ENCODE peak calls at places on chromosomes 16 and 17, in eight cellular contexts. One of them, this sample, is unnamed.

GRCh38 chr16:53219795-53220194 is 165.0 kb downstream of the CHD9 start:
- DNase-seq in epithelial cell of esophagus: peak; percentile 57
- DNase-seq in T-helper 2 cell: no peak
- DNase-seq in CD8-positive, alpha-beta T cell: no peak
- DNase-seq in uterus: no peak
- DNase-seq in dorsolateral prefrontal cortex: no peak
- DNase-seq in fibroblast of the aortic adventitia: peak; percentile 52
- DNase-seq in ovary: no peak
- DNase-seq in this sample: no peak

GRCh38 chr17:76500074-76500744 is 1.0 kb downstream of the RHBDF2 start:
- DNase-seq in epithelial cell of esophagus: peak; percentile 34
- DNase-seq in T-helper 2 cell: no peak
- DNase-seq in CD8-positive, alpha-beta T cell: no peak
- DNase-seq in uterus: no peak
- DNase-seq in dorsolateral prefrontal cortex: no peak
- DNase-seq in fibroblast of the aortic adventitia: no peak
- DNase-seq in ovary: no peak
- DNase-seq in this sample: no peak

GRCh38 chr17:4948997-4949320 is 629 bp upstream of the PFN1 start:
- DNase-seq in epithelial cell of esophagus: no peak
- DNase-seq in T-helper 2 cell: peak; percentile 61
- DNase-seq in CD8-positive, alpha-beta T cell: peak; percentile 73
- DNase-seq in uterus: peak; percentile 84
- DNase-seq in dorsolateral prefrontal cortex: peak; percentile 59
- DNase-seq in fibroblast of the aortic adventitia: peak; percentile 84
- DNase-seq in ovary: peak; percentile 81
- DNase-seq in this sample: peak; percentile 89

GRCh38 chr17:47119746-47120520 is 69.2 kb downstream of the CDC27 start:
- DNase-seq in epithelial cell of esophagus: peak; percentile 32
- DNase-seq in T-helper 2 cell: no peak
- DNase-seq in CD8-positive, alpha-beta T cell: no peak
- DNase-seq in uterus: no peak
- DNase-seq in dorsolateral prefrontal cortex: no peak
- DNase-seq in fibroblast of the aortic adventitia: peak; percentile 58
- DNase-seq in ovary: no peak
- DNase-seq in this sample: no peak

GRCh38 chr17:1186923-1187771 is 7.4 kb upstream of the ABR start:
- DNase-seq in epithelial cell of esophagus: peak; percentile 83
- DNase-seq in T-helper 2 cell: peak; percentile 68
- DNase-seq in CD8-positive, alpha-beta T cell: peak; percentile 69
- DNase-seq in uterus: peak; percentile 90
- DNase-seq in dorsolateral prefrontal cortex: peak; percentile 74
- DNase-seq in fibroblast of the aortic adventitia: peak; percentile 91
- DNase-seq in ovary: peak; percentile 83
- DNase-seq in this sample: peak; percentile 93

GRCh38 chr17:11954961-11955360 is 42.3 kb downstream of the ZNF18 start:
- DNase-seq in epithelial cell of esophagus: peak; percentile 76
- DNase-seq in T-helper 2 cell: no peak
- DNase-seq in CD8-positive, alpha-beta T cell: no peak
- DNase-seq in uterus: no peak
- DNase-seq in dorsolateral prefrontal cortex: no peak
- DNase-seq in fibroblast of the aortic adventitia: no peak
- DNase-seq in ovary: no peak
- DNase-seq in this sample: no peak

GRCh38 chr17:80652751-80653330 is 108.2 kb downstream of the RPTOR start:
- DNase-seq in epithelial cell of esophagus: no peak
- DNase-seq in T-helper 2 cell: no peak
- DNase-seq in CD8-positive, alpha-beta T cell: no peak
- DNase-seq in uterus: no peak
- DNase-seq in dorsolateral prefrontal cortex: no peak
- DNase-seq in fibroblast of the aortic adventitia: no peak
- DNase-seq in ovary: no peak
- DNase-seq in this sample: no peak

GRCh38 chr17:33929181-33929724 is 325.8 kb upstream of the CCL2 start:
- DNase-seq in epithelial cell of esophagus: no peak
- DNase-seq in T-helper 2 cell: no peak
- DNase-seq in CD8-positive, alpha-beta T cell: no peak
- DNase-seq in uterus: no peak
- DNase-seq in dorsolateral prefrontal cortex: no peak
- DNase-seq in fibroblast of the aortic adventitia: no peak
- DNase-seq in ovary: no peak
- DNase-seq in this sample: no peak

GRCh38 chr17:64492481-64493109 is 4.3 kb downstream of the POLG2 start:
- DNase-seq in epithelial cell of esophagus: peak; percentile 52
- DNase-seq in T-helper 2 cell: no peak
- DNase-seq in CD8-positive, alpha-beta T cell: no peak
- DNase-seq in uterus: no peak
- DNase-seq in dorsolateral prefrontal cortex: no peak
- DNase-seq in fibroblast of the aortic adventitia: no peak
- DNase-seq in ovary: no peak
- DNase-seq in this sample: no peak

GRCh38 chr17:40019140-40019991 is 4.1 kb downstream of the CSF3 start:
- DNase-seq in epithelial cell of esophagus: peak; percentile 77
- DNase-seq in T-helper 2 cell: no peak
- DNase-seq in CD8-positive, alpha-beta T cell: no peak
- DNase-seq in uterus: peak; percentile 80
- DNase-seq in dorsolateral prefrontal cortex: no peak
- DNase-seq in fibroblast of the aortic adventitia: peak; percentile 73
- DNase-seq in ovary: no peak
- DNase-seq in this sample: peak; percentile 93

GRCh38 chr16:65124596-65124995 is 2.7 kb upstream of the CDH11 start:
- DNase-seq in epithelial cell of esophagus: no peak
- DNase-seq in T-helper 2 cell: no peak
- DNase-seq in CD8-positive, alpha-beta T cell: no peak
- DNase-seq in uterus: no peak
- DNase-seq in dorsolateral prefrontal cortex: no peak
- DNase-seq in fibroblast of the aortic adventitia: no peak
- DNase-seq in ovary: no peak
- DNase-seq in this sample: no peak

GRCh38 chr16:46929378-46930332 is 43.8 kb downstream of the DNAJA2 start:
- DNase-seq in epithelial cell of esophagus: peak; percentile 60
- DNase-seq in T-helper 2 cell: peak; percentile 43
- DNase-seq in CD8-positive, alpha-beta T cell: peak; percentile 36
- DNase-seq in uterus: peak; percentile 39
- DNase-seq in dorsolateral prefrontal cortex: peak; percentile 82
- DNase-seq in fibroblast of the aortic adventitia: peak; percentile 57
- DNase-seq in ovary: peak; percentile 36
- DNase-seq in this sample: peak; percentile 71

GRCh38 chr17:62644487-62645173 is 17.2 kb downstream of the MRC2 start:
- DNase-seq in epithelial cell of esophagus: no peak
- DNase-seq in T-helper 2 cell: no peak
- DNase-seq in CD8-positive, alpha-beta T cell: no peak
- DNase-seq in uterus: no peak
- DNase-seq in dorsolateral prefrontal cortex: no peak
- DNase-seq in fibroblast of the aortic adventitia: no peak
- DNase-seq in ovary: no peak
- DNase-seq in this sample: no peak

GRCh38 chr16:50747206-50747956 is 5.5 kb downstream of the CYLD start:
- DNase-seq in epithelial cell of esophagus: peak; percentile 48
- DNase-seq in T-helper 2 cell: no peak
- DNase-seq in CD8-positive, alpha-beta T cell: no peak
- DNase-seq in uterus: no peak
- DNase-seq in dorsolateral prefrontal cortex: no peak
- DNase-seq in fibroblast of the aortic adventitia: peak; percentile 35
- DNase-seq in ovary: no peak
- DNase-seq in this sample: no peak

GRCh38 chr17:44942456-44942855 is 5.1 kb downstream of the KIF18B start:
- DNase-seq in epithelial cell of esophagus: no peak
- DNase-seq in T-helper 2 cell: no peak
- DNase-seq in CD8-positive, alpha-beta T cell: no peak
- DNase-seq in uterus: no peak
- DNase-seq in dorsolateral prefrontal cortex: no peak
- DNase-seq in fibroblast of the aortic adventitia: no peak
- DNase-seq in ovary: no peak
- DNase-seq in this sample: no peak

GRCh38 chr16:49937886-49938285 is 82.0 kb upstream of the ZNF423 start:
- DNase-seq in epithelial cell of esophagus: no peak
- DNase-seq in T-helper 2 cell: no peak
- DNase-seq in CD8-positive, alpha-beta T cell: no peak
- DNase-seq in uterus: no peak
- DNase-seq in dorsolateral prefrontal cortex: no peak
- DNase-seq in fibroblast of the aortic adventitia: no peak
- DNase-seq in ovary: no peak
- DNase-seq in this sample: no peak

GRCh38 chr17:21302711-21303425 is 18.4 kb downstream of the MAP2K3 start:
- DNase-seq in epithelial cell of esophagus: no peak
- DNase-seq in T-helper 2 cell: no peak
- DNase-seq in CD8-positive, alpha-beta T cell: no peak
- DNase-seq in uterus: no peak
- DNase-seq in dorsolateral prefrontal cortex: no peak
- DNase-seq in fibroblast of the aortic adventitia: no peak
- DNase-seq in ovary: no peak
- DNase-seq in this sample: peak; percentile 17

GRCh38 chr17:9470171-9470570 is 105.4 kb downstream of the STX8 start:
- DNase-seq in epithelial cell of esophagus: no peak
- DNase-seq in T-helper 2 cell: no peak
- DNase-seq in CD8-positive, alpha-beta T cell: no peak
- DNase-seq in uterus: no peak
- DNase-seq in dorsolateral prefrontal cortex: no peak
- DNase-seq in fibroblast of the aortic adventitia: no peak
- DNase-seq in ovary: no peak
- DNase-seq in this sample: no peak

GRCh38 chr17:78960945-78961344 is 18.8 kb downstream of the LGALS3BP start:
- DNase-seq in epithelial cell of esophagus: no peak
- DNase-seq in T-helper 2 cell: no peak
- DNase-seq in CD8-positive, alpha-beta T cell: no peak
- DNase-seq in uterus: no peak
- DNase-seq in dorsolateral prefrontal cortex: no peak
- DNase-seq in fibroblast of the aortic adventitia: peak; percentile 70
- DNase-seq in ovary: no peak
- DNase-seq in this sample: peak; percentile 60

GRCh38 chr17:33888455-33888854 is 366.6 kb upstream of the CCL2 start:
- DNase-seq in epithelial cell of esophagus: no peak
- DNase-seq in T-helper 2 cell: no peak
- DNase-seq in CD8-positive, alpha-beta T cell: no peak
- DNase-seq in uterus: no peak
- DNase-seq in dorsolateral prefrontal cortex: no peak
- DNase-seq in fibroblast of the aortic adventitia: no peak
- DNase-seq in ovary: no peak
- DNase-seq in this sample: no peak

GRCh38 chr16:77170805-77171204 is 20.2 kb upstream of the MON1B start:
- DNase-seq in epithelial cell of esophagus: no peak
- DNase-seq in T-helper 2 cell: no peak
- DNase-seq in CD8-positive, alpha-beta T cell: no peak
- DNase-seq in uterus: no peak
- DNase-seq in dorsolateral prefrontal cortex: no peak
- DNase-seq in fibroblast of the aortic adventitia: no peak
- DNase-seq in ovary: no peak
- DNase-seq in this sample: no peak

GRCh38 chr17:8189041-8189710 is 804 bp downstream of the BORCS6 start:
- DNase-seq in epithelial cell of esophagus: no peak
- DNase-seq in T-helper 2 cell: no peak
- DNase-seq in CD8-positive, alpha-beta T cell: peak; percentile 43
- DNase-seq in uterus: no peak
- DNase-seq in dorsolateral prefrontal cortex: no peak
- DNase-seq in fibroblast of the aortic adventitia: peak; percentile 19
- DNase-seq in ovary: no peak
- DNase-seq in this sample: no peak

GRCh38 chr16:2983706-2984136 is 3.5 kb upstream of the PKMYT1 start:
- DNase-seq in epithelial cell of esophagus: peak; percentile 84
- DNase-seq in T-helper 2 cell: peak; percentile 53
- DNase-seq in CD8-positive, alpha-beta T cell: peak; percentile 54
- DNase-seq in uterus: peak; percentile 85
- DNase-seq in dorsolateral prefrontal cortex: peak; percentile 84
- DNase-seq in fibroblast of the aortic adventitia: peak; percentile 65
- DNase-seq in ovary: peak; percentile 65
- DNase-seq in this sample: peak; percentile 84

This sample was measured in psoas muscle.